ENCODE peak calls at places on chromosome 5, in ten cellular contexts. One of them, this sample, is unnamed.

GRCh38 chr5:107487056-107487461 is 183.7 kb downstream of the EFNA5 start:
- DNase-seq in psoas muscle: peak
- DNase-seq in HL-60: peak
- DNase-seq in posterior vena cava: no peak
- DNase-seq in heart left ventricle: no peak
- DNase-seq in heart right ventricle: no peak
- DNase-seq in naive thymus-derived CD8-positive, alpha-beta T cell: no peak
- DNase-seq in stimulated activated CD8-positive, alpha-beta memory T cell treated with anti-CD3 and anti-CD28 coated beads, Interleukin-2, amount 100 ng/mL, for 1 hour: no peak
- DNase-seq in effector memory CD8-positive, alpha-beta T cell: no peak
- DNase-seq in T-helper 1 cell: no peak
- DNase-seq in this sample: no peak

GRCh38 chr5:172701336-172702061 is 60.4 kb downstream of the NEURL1B start:
- DNase-seq in psoas muscle: peak
- DNase-seq in heart left ventricle: peak
- DNase-seq in T-helper 1 cell: no peak
- DNase-seq in stimulated activated CD8-positive, alpha-beta memory T cell treated with anti-CD3 and anti-CD28 coated beads, Interleukin-2, amount 100 ng/mL, for 1 hour: no peak
- DNase-seq in naive thymus-derived CD8-positive, alpha-beta T cell: no peak
- DNase-seq in heart right ventricle: no peak
- DNase-seq in effector memory CD8-positive, alpha-beta T cell: no peak
- DNase-seq in HL-60: no peak
- DNase-seq in posterior vena cava: no peak
- DNase-seq in this sample: peak

GRCh38 chr5:173962436-173962835 is 26.5 kb upstream of the C5orf47 start:
- DNase-seq in effector memory CD8-positive, alpha-beta T cell: no peak
- DNase-seq in psoas muscle: no peak
- DNase-seq in stimulated activated CD8-positive, alpha-beta memory T cell treated with anti-CD3 and anti-CD28 coated beads, Interleukin-2, amount 100 ng/mL, for 1 hour: no peak
- DNase-seq in posterior vena cava: no peak
- DNase-seq in naive thymus-derived CD8-positive, alpha-beta T cell: no peak
- DNase-seq in HL-60: no peak
- DNase-seq in T-helper 1 cell: no peak
- DNase-seq in heart left ventricle: no peak
- DNase-seq in heart right ventricle: no peak
- DNase-seq in this sample: no peak

GRCh38 chr5:97420646-97421045 is 237.6 kb upstream of the RIOK2 start:
- DNase-seq in stimulated activated CD8-positive, alpha-beta memory T cell treated with anti-CD3 and anti-CD28 coated beads, Interleukin-2, amount 100 ng/mL, for 1 hour: no peak
- DNase-seq in naive thymus-derived CD8-positive, alpha-beta T cell: no peak
- DNase-seq in T-helper 1 cell: no peak
- DNase-seq in psoas muscle: no peak
- DNase-seq in effector memory CD8-positive, alpha-beta T cell: no peak
- DNase-seq in heart left ventricle: no peak
- DNase-seq in posterior vena cava: no peak
- DNase-seq in heart right ventricle: no peak
- DNase-seq in HL-60: no peak
- DNase-seq in this sample: no peak

GRCh38 chr5:170809551-170809950 is 26.0 kb downstream of the GABRP start:
- DNase-seq in psoas muscle: no peak
- DNase-seq in T-helper 1 cell: no peak
- DNase-seq in HL-60: no peak
- DNase-seq in naive thymus-derived CD8-positive, alpha-beta T cell: no peak
- DNase-seq in effector memory CD8-positive, alpha-beta T cell: no peak
- DNase-seq in stimulated activated CD8-positive, alpha-beta memory T cell treated with anti-CD3 and anti-CD28 coated beads, Interleukin-2, amount 100 ng/mL, for 1 hour: no peak
- DNase-seq in heart right ventricle: no peak
- DNase-seq in posterior vena cava: no peak
- DNase-seq in heart left ventricle: no peak
- DNase-seq in this sample: no peak

GRCh38 chr5:1666812-1667588 is 132.6 kb downstream of the MRPL36 start:
- DNase-seq in heart left ventricle: peak
- DNase-seq in posterior vena cava: no peak
- DNase-seq in heart right ventricle: peak
- DNase-seq in HL-60: no peak
- DNase-seq in T-helper 1 cell: peak
- DNase-seq in effector memory CD8-positive, alpha-beta T cell: peak
- DNase-seq in psoas muscle: no peak
- DNase-seq in stimulated activated CD8-positive, alpha-beta memory T cell treated with anti-CD3 and anti-CD28 coated beads, Interleukin-2, amount 100 ng/mL, for 1 hour: no peak
- DNase-seq in naive thymus-derived CD8-positive, alpha-beta T cell: peak
- DNase-seq in this sample: no peak

GRCh38 chr5:170986598-170986997 is 124.8 kb downstream of the RANBP17 start:
- DNase-seq in stimulated activated CD8-positive, alpha-beta memory T cell treated with anti-CD3 and anti-CD28 coated beads, Interleukin-2, amount 100 ng/mL, for 1 hour: no peak
- DNase-seq in naive thymus-derived CD8-positive, alpha-beta T cell: no peak
- DNase-seq in effector memory CD8-positive, alpha-beta T cell: no peak
- DNase-seq in T-helper 1 cell: no peak
- DNase-seq in HL-60: no peak
- DNase-seq in heart right ventricle: no peak
- DNase-seq in posterior vena cava: no peak
- DNase-seq in heart left ventricle: no peak
- DNase-seq in psoas muscle: no peak
- DNase-seq in this sample: no peak

GRCh38 chr5:69265931-69266330 is 31.2 kb downstream of the CDK7 start:
- DNase-seq in heart left ventricle: no peak
- DNase-seq in HL-60: no peak
- DNase-seq in effector memory CD8-positive, alpha-beta T cell: no peak
- DNase-seq in psoas muscle: no peak
- DNase-seq in stimulated activated CD8-positive, alpha-beta memory T cell treated with anti-CD3 and anti-CD28 coated beads, Interleukin-2, amount 100 ng/mL, for 1 hour: no peak
- DNase-seq in heart right ventricle: no peak
- DNase-seq in naive thymus-derived CD8-positive, alpha-beta T cell: no peak
- DNase-seq in T-helper 1 cell: no peak
- DNase-seq in posterior vena cava: no peak
- DNase-seq in this sample: no peak

GRCh38 chr5:88691945-88692868 is 190.8 kb downstream of the MEF2C start:
- DNase-seq in HL-60: no peak
- DNase-seq in posterior vena cava: peak
- DNase-seq in heart right ventricle: no peak
- DNase-seq in T-helper 1 cell: no peak
- DNase-seq in heart left ventricle: no peak
- DNase-seq in psoas muscle: no peak
- DNase-seq in naive thymus-derived CD8-positive, alpha-beta T cell: no peak
- DNase-seq in stimulated activated CD8-positive, alpha-beta memory T cell treated with anti-CD3 and anti-CD28 coated beads, Interleukin-2, amount 100 ng/mL, for 1 hour: no peak
- DNase-seq in effector memory CD8-positive, alpha-beta T cell: no peak
- DNase-seq in this sample: no peak

GRCh38 chr5:51383494-51384081 is 340 bp downstream of the ISL1 start:
- DNase-seq in heart left ventricle: no peak
- DNase-seq in heart right ventricle: no peak
- DNase-seq in psoas muscle: no peak
- DNase-seq in naive thymus-derived CD8-positive, alpha-beta T cell: no peak
- DNase-seq in T-helper 1 cell: no peak
- DNase-seq in posterior vena cava: no peak
- DNase-seq in HL-60: no peak
- DNase-seq in stimulated activated CD8-positive, alpha-beta memory T cell treated with anti-CD3 and anti-CD28 coated beads, Interleukin-2, amount 100 ng/mL, for 1 hour: no peak
- DNase-seq in effector memory CD8-positive, alpha-beta T cell: no peak
- DNase-seq in this sample: no peak

GRCh38 chr5:88845081-88845697 is 37.8 kb downstream of the MEF2C start:
- DNase-seq in T-helper 1 cell: no peak
- DNase-seq in heart left ventricle: no peak
- DNase-seq in posterior vena cava: no peak
- DNase-seq in HL-60: no peak
- DNase-seq in psoas muscle: no peak
- DNase-seq in naive thymus-derived CD8-positive, alpha-beta T cell: no peak
- DNase-seq in heart right ventricle: no peak
- DNase-seq in stimulated activated CD8-positive, alpha-beta memory T cell treated with anti-CD3 and anti-CD28 coated beads, Interleukin-2, amount 100 ng/mL, for 1 hour: no peak
- DNase-seq in effector memory CD8-positive, alpha-beta T cell: no peak
- DNase-seq in this sample: no peak

GRCh38 chr5:14879393-14879792 is 7.8 kb upstream of the ANKH start:
- DNase-seq in stimulated activated CD8-positive, alpha-beta memory T cell treated with anti-CD3 and anti-CD28 coated beads, Interleukin-2, amount 100 ng/mL, for 1 hour: no peak
- DNase-seq in T-helper 1 cell: no peak
- DNase-seq in heart left ventricle: no peak
- DNase-seq in effector memory CD8-positive, alpha-beta T cell: no peak
- DNase-seq in heart right ventricle: no peak
- DNase-seq in naive thymus-derived CD8-positive, alpha-beta T cell: no peak
- DNase-seq in psoas muscle: no peak
- DNase-seq in posterior vena cava: no peak
- DNase-seq in HL-60: no peak
- DNase-seq in this sample: no peak

GRCh38 chr5:177605078-177605477 is 5.1 kb downstream of the B4GALT7 start:
- DNase-seq in HL-60: no peak
- DNase-seq in posterior vena cava: no peak
- DNase-seq in naive thymus-derived CD8-positive, alpha-beta T cell: no peak
- DNase-seq in stimulated activated CD8-positive, alpha-beta memory T cell treated with anti-CD3 and anti-CD28 coated beads, Interleukin-2, amount 100 ng/mL, for 1 hour: no peak
- DNase-seq in heart right ventricle: no peak
- DNase-seq in heart left ventricle: no peak
- DNase-seq in T-helper 1 cell: no peak
- DNase-seq in effector memory CD8-positive, alpha-beta T cell: no peak
- DNase-seq in psoas muscle: no peak
- DNase-seq in this sample: no peak

GRCh38 chr5:95913663-95914062 is 48.0 kb downstream of the ELL2 start:
- DNase-seq in heart right ventricle: no peak
- DNase-seq in heart left ventricle: no peak
- DNase-seq in stimulated activated CD8-positive, alpha-beta memory T cell treated with anti-CD3 and anti-CD28 coated beads, Interleukin-2, amount 100 ng/mL, for 1 hour: no peak
- DNase-seq in effector memory CD8-positive, alpha-beta T cell: no peak
- DNase-seq in posterior vena cava: no peak
- DNase-seq in T-helper 1 cell: no peak
- DNase-seq in HL-60: no peak
- DNase-seq in naive thymus-derived CD8-positive, alpha-beta T cell: no peak
- DNase-seq in psoas muscle: no peak
- DNase-seq in this sample: no peak

GRCh38 chr5:36744678-36745659 is 131.6 kb upstream of the NIPBL start:
- DNase-seq in naive thymus-derived CD8-positive, alpha-beta T cell: no peak
- DNase-seq in HL-60: no peak
- DNase-seq in stimulated activated CD8-positive, alpha-beta memory T cell treated with anti-CD3 and anti-CD28 coated beads, Interleukin-2, amount 100 ng/mL, for 1 hour: no peak
- DNase-seq in heart right ventricle: peak
- DNase-seq in posterior vena cava: peak
- DNase-seq in effector memory CD8-positive, alpha-beta T cell: no peak
- DNase-seq in psoas muscle: peak
- DNase-seq in T-helper 1 cell: no peak
- DNase-seq in heart left ventricle: peak
- DNase-seq in this sample: no peak

GRCh38 chr5:148237795-148238194 is 530 bp upstream of the MARCOL start:
- DNase-seq in HL-60: no peak
- DNase-seq in T-helper 1 cell: no peak
- DNase-seq in naive thymus-derived CD8-positive, alpha-beta T cell: no peak
- DNase-seq in stimulated activated CD8-positive, alpha-beta memory T cell treated with anti-CD3 and anti-CD28 coated beads, Interleukin-2, amount 100 ng/mL, for 1 hour: no peak
- DNase-seq in heart right ventricle: no peak
- DNase-seq in psoas muscle: no peak
- DNase-seq in posterior vena cava: no peak
- DNase-seq in heart left ventricle: no peak
- DNase-seq in effector memory CD8-positive, alpha-beta T cell: no peak
- DNase-seq in this sample: no peak

GRCh38 chr5:134435525-134435924 is 23.8 kb upstream of the CDKN2AIPNL start:
- DNase-seq in HL-60: no peak
- DNase-seq in naive thymus-derived CD8-positive, alpha-beta T cell: no peak
- DNase-seq in heart right ventricle: no peak
- DNase-seq in effector memory CD8-positive, alpha-beta T cell: no peak
- DNase-seq in psoas muscle: peak
- DNase-seq in heart left ventricle: no peak
- DNase-seq in T-helper 1 cell: no peak
- DNase-seq in posterior vena cava: no peak
- DNase-seq in stimulated activated CD8-positive, alpha-beta memory T cell treated with anti-CD3 and anti-CD28 coated beads, Interleukin-2, amount 100 ng/mL, for 1 hour: no peak
- DNase-seq in this sample: no peak

GRCh38 chr5:73997936-73998335 is 371.9 kb downstream of the ARHGEF28 start:
- DNase-seq in naive thymus-derived CD8-positive, alpha-beta T cell: no peak
- DNase-seq in heart right ventricle: no peak
- DNase-seq in posterior vena cava: no peak
- DNase-seq in stimulated activated CD8-positive, alpha-beta memory T cell treated with anti-CD3 and anti-CD28 coated beads, Interleukin-2, amount 100 ng/mL, for 1 hour: no peak
- DNase-seq in psoas muscle: no peak
- DNase-seq in heart left ventricle: no peak
- DNase-seq in HL-60: no peak
- DNase-seq in effector memory CD8-positive, alpha-beta T cell: no peak
- DNase-seq in T-helper 1 cell: no peak
- DNase-seq in this sample: no peak

GRCh38 chr5:80706835-80707447 is 52.2 kb upstream of the DHFR start:
- DNase-seq in posterior vena cava: no peak
- DNase-seq in psoas muscle: no peak
- DNase-seq in HL-60: no peak
- DNase-seq in heart right ventricle: no peak
- DNase-seq in heart left ventricle: no peak
- DNase-seq in stimulated activated CD8-positive, alpha-beta memory T cell treated with anti-CD3 and anti-CD28 coated beads, Interleukin-2, amount 100 ng/mL, for 1 hour: no peak
- DNase-seq in naive thymus-derived CD8-positive, alpha-beta T cell: no peak
- DNase-seq in T-helper 1 cell: no peak
- DNase-seq in effector memory CD8-positive, alpha-beta T cell: no peak
- DNase-seq in this sample: no peak

GRCh38 chr5:176727528-176727900 is 80.2 kb downstream of the TSPAN17 start:
- DNase-seq in posterior vena cava: no peak
- DNase-seq in stimulated activated CD8-positive, alpha-beta memory T cell treated with anti-CD3 and anti-CD28 coated beads, Interleukin-2, amount 100 ng/mL, for 1 hour: no peak
- DNase-seq in heart left ventricle: peak
- DNase-seq in psoas muscle: no peak
- DNase-seq in T-helper 1 cell: no peak
- DNase-seq in naive thymus-derived CD8-positive, alpha-beta T cell: no peak
- DNase-seq in effector memory CD8-positive, alpha-beta T cell: no peak
- DNase-seq in HL-60: no peak
- DNase-seq in heart right ventricle: no peak
- DNase-seq in this sample: no peak

GRCh38 chr5:158609729-158610128 is 490.0 kb downstream of the EBF1 start:
- DNase-seq in heart right ventricle: no peak
- DNase-seq in posterior vena cava: no peak
- DNase-seq in HL-60: no peak
- DNase-seq in heart left ventricle: no peak
- DNase-seq in effector memory CD8-positive, alpha-beta T cell: no peak
- DNase-seq in stimulated activated CD8-positive, alpha-beta memory T cell treated with anti-CD3 and anti-CD28 coated beads, Interleukin-2, amount 100 ng/mL, for 1 hour: no peak
- DNase-seq in psoas muscle: no peak
- DNase-seq in T-helper 1 cell: no peak
- DNase-seq in naive thymus-derived CD8-positive, alpha-beta T cell: no peak
- DNase-seq in this sample: no peak

GRCh38 chr5:58248221-58248620 is 211.7 kb downstream of the PLK2 start:
- DNase-seq in effector memory CD8-positive, alpha-beta T cell: no peak
- DNase-seq in psoas muscle: no peak
- DNase-seq in heart left ventricle: no peak
- DNase-seq in HL-60: no peak
- DNase-seq in T-helper 1 cell: no peak
- DNase-seq in naive thymus-derived CD8-positive, alpha-beta T cell: no peak
- DNase-seq in heart right ventricle: no peak
- DNase-seq in posterior vena cava: no peak
- DNase-seq in stimulated activated CD8-positive, alpha-beta memory T cell treated with anti-CD3 and anti-CD28 coated beads, Interleukin-2, amount 100 ng/mL, for 1 hour: no peak
- DNase-seq in this sample: no peak

GRCh38 chr5:60822285-60822556 is 21.8 kb downstream of the ELOVL7 start:
- DNase-seq in effector memory CD8-positive, alpha-beta T cell: no peak
- DNase-seq in HL-60: no peak
- DNase-seq in naive thymus-derived CD8-positive, alpha-beta T cell: no peak
- DNase-seq in heart left ventricle: no peak
- DNase-seq in T-helper 1 cell: no peak
- DNase-seq in posterior vena cava: no peak
- DNase-seq in psoas muscle: no peak
- DNase-seq in heart right ventricle: no peak
- DNase-seq in stimulated activated CD8-positive, alpha-beta memory T cell treated with anti-CD3 and anti-CD28 coated beads, Interleukin-2, amount 100 ng/mL, for 1 hour: no peak
- DNase-seq in this sample: no peak

This sample was measured in chondrocyte.